ENCODE peak calls at places on chromosomes 7 and 10, in eight cellular contexts. One of them, this sample, is unnamed.

GRCh38 chr10:75718996-75719395 is 287.6 kb downstream of the LRMDA start:
- DNase-seq in tibial nerve: no peak
- DNase-seq in H1: no peak
- DNase-seq in A549: no peak
- DNase-seq in transverse colon: no peak
- DNase-seq in ovary: no peak
- DNase-seq in suprapubic skin: no peak
- DNase-seq in HepG2: no peak
- DNase-seq in this sample: no peak

GRCh38 chr10:85105614-85106013 is 777.2 kb downstream of the CCSER2 start:
- DNase-seq in transverse colon: no peak
- DNase-seq in suprapubic skin: no peak
- DNase-seq in tibial nerve: no peak
- DNase-seq in ovary: no peak
- DNase-seq in HepG2: no peak
- DNase-seq in H1: peak; percentile 53
- DNase-seq in A549: peak; percentile 5
- DNase-seq in this sample: no peak

GRCh38 chr10:14750900-14751575 is 23.7 kb downstream of the FAM107B start:
- DNase-seq in HepG2: no peak
- DNase-seq in suprapubic skin: peak; percentile 71
- DNase-seq in A549: no peak
- DNase-seq in ovary: no peak
- DNase-seq in H1: no peak
- DNase-seq in tibial nerve: no peak
- DNase-seq in transverse colon: peak; percentile 29
- DNase-seq in this sample: no peak

GRCh38 chr7:34220501-34220900 is 315.2 kb downstream of the BMPER start:
- DNase-seq in ovary: no peak
- DNase-seq in HepG2: no peak
- DNase-seq in A549: no peak
- DNase-seq in H1: no peak
- DNase-seq in transverse colon: no peak
- DNase-seq in tibial nerve: no peak
- DNase-seq in suprapubic skin: no peak
- DNase-seq in this sample: no peak

GRCh38 chr7:134602921-134603394 is 43.7 kb upstream of the BPGM start:
- DNase-seq in transverse colon: no peak
- DNase-seq in tibial nerve: no peak
- DNase-seq in ovary: no peak
- DNase-seq in A549: peak; percentile 23
- DNase-seq in suprapubic skin: no peak
- DNase-seq in H1: no peak
- DNase-seq in HepG2: peak; percentile 76
- DNase-seq in this sample: no peak

GRCh38 chr10:122543676-122544075 is 16.9 kb upstream of the DMBT1 start:
- DNase-seq in transverse colon: peak; percentile 62
- DNase-seq in A549: no peak
- DNase-seq in HepG2: no peak
- DNase-seq in H1: no peak
- DNase-seq in tibial nerve: no peak
- DNase-seq in suprapubic skin: no peak
- DNase-seq in ovary: no peak
- DNase-seq in this sample: no peak

GRCh38 chr10:103168436-103168835 is 24.6 kb downstream of the NT5C2 start:
- DNase-seq in tibial nerve: no peak
- DNase-seq in suprapubic skin: no peak
- DNase-seq in HepG2: no peak
- DNase-seq in A549: peak; percentile 75
- DNase-seq in H1: no peak
- DNase-seq in ovary: no peak
- DNase-seq in transverse colon: no peak
- DNase-seq in this sample: no peak

GRCh38 chr10:21995557-21995956 is 8.0 kb downstream of the DNAJC1 start:
- DNase-seq in suprapubic skin: no peak
- DNase-seq in H1: no peak
- DNase-seq in A549: no peak
- DNase-seq in HepG2: no peak
- DNase-seq in transverse colon: no peak
- DNase-seq in tibial nerve: no peak
- DNase-seq in ovary: no peak
- DNase-seq in this sample: no peak

GRCh38 chr7:42319631-42320030 is 82.6 kb upstream of the GLI3 start:
- DNase-seq in ovary: no peak
- DNase-seq in HepG2: no peak
- DNase-seq in suprapubic skin: no peak
- DNase-seq in H1: no peak
- DNase-seq in A549: no peak
- DNase-seq in transverse colon: no peak
- DNase-seq in tibial nerve: no peak
- DNase-seq in this sample: no peak

GRCh38 chr7:72069263-72069662 is 342.9 kb downstream of the CALN1 start:
- DNase-seq in A549: no peak
- DNase-seq in suprapubic skin: no peak
- DNase-seq in tibial nerve: no peak
- DNase-seq in ovary: no peak
- DNase-seq in H1: no peak
- DNase-seq in transverse colon: no peak
- DNase-seq in HepG2: no peak
- DNase-seq in this sample: no peak

GRCh38 chr10:78042752-78043104 is 9.1 kb downstream of the RPS24 start:
- DNase-seq in ovary: no peak
- DNase-seq in tibial nerve: no peak
- DNase-seq in A549: no peak
- DNase-seq in transverse colon: no peak
- DNase-seq in H1: no peak
- DNase-seq in suprapubic skin: no peak
- DNase-seq in HepG2: no peak
- DNase-seq in this sample: no peak

GRCh38 chr7:74115326-74115725 is 31.7 kb downstream of the LIMK1 start:
- DNase-seq in ovary: no peak
- DNase-seq in HepG2: no peak
- DNase-seq in tibial nerve: no peak
- DNase-seq in A549: peak; percentile 21
- DNase-seq in transverse colon: no peak
- DNase-seq in H1: peak; percentile 72
- DNase-seq in suprapubic skin: no peak
- DNase-seq in this sample: no peak

GRCh38 chr7:117017017-117017451 is 63.7 kb downstream of the ST7 start:
- DNase-seq in suprapubic skin: no peak
- DNase-seq in ovary: no peak
- DNase-seq in transverse colon: no peak
- DNase-seq in H1: no peak
- DNase-seq in tibial nerve: no peak
- DNase-seq in HepG2: no peak
- DNase-seq in A549: no peak
- DNase-seq in this sample: no peak

GRCh38 chr7:117012284-117013174 is 59.2 kb downstream of the ST7 start:
- DNase-seq in transverse colon: no peak
- DNase-seq in H1: no peak
- DNase-seq in ovary: no peak
- DNase-seq in suprapubic skin: no peak
- DNase-seq in A549: peak; percentile 57
- DNase-seq in tibial nerve: no peak
- DNase-seq in HepG2: peak; percentile 22
- DNase-seq in this sample: no peak

GRCh38 chr7:117015258-117016184 is 62.2 kb downstream of the ST7 start:
- DNase-seq in transverse colon: no peak
- DNase-seq in A549: no peak
- DNase-seq in tibial nerve: no peak
- DNase-seq in suprapubic skin: no peak
- DNase-seq in H1: no peak
- DNase-seq in HepG2: no peak
- DNase-seq in ovary: no peak
- DNase-seq in this sample: no peak

GRCh38 chr7:117014099-117014656 is 60.9 kb downstream of the ST7 start:
- DNase-seq in transverse colon: no peak
- DNase-seq in HepG2: no peak
- DNase-seq in tibial nerve: no peak
- DNase-seq in H1: no peak
- DNase-seq in ovary: no peak
- DNase-seq in A549: no peak
- DNase-seq in suprapubic skin: no peak
- DNase-seq in this sample: no peak

GRCh38 chr7:117014673-117015133 is 61.4 kb downstream of the ST7 start:
- DNase-seq in transverse colon: peak; percentile 28
- DNase-seq in ovary: peak; percentile 54
- DNase-seq in suprapubic skin: no peak
- DNase-seq in A549: no peak
- DNase-seq in tibial nerve: peak; percentile 26
- DNase-seq in H1: no peak
- DNase-seq in HepG2: no peak
- DNase-seq in this sample: peak; percentile 56
- TF ChIP-seq POLR2A in transverse colon: no peak
- TF ChIP-seq POLR2A in ovary: no peak
- TF ChIP-seq POLR2A in suprapubic skin: no peak
- TF ChIP-seq POLR2A in A549: no peak
- TF ChIP-seq POLR2A in tibial nerve: no peak
- TF ChIP-seq POLR2A in H1: no peak
- TF ChIP-seq POLR2A in HepG2: no peak
- TF ChIP-seq POLR2A in this sample: no peak

GRCh38 chr7:151060416-151061234 is 1.2 kb downstream of the SLC4A2 start:
- DNase-seq in A549: peak; percentile 89
- DNase-seq in tibial nerve: no peak
- DNase-seq in transverse colon: peak; percentile 58
- DNase-seq in ovary: peak; percentile 46
- DNase-seq in H1: no peak
- DNase-seq in suprapubic skin: no peak
- DNase-seq in HepG2: peak; percentile 42
- DNase-seq in this sample: peak; percentile 64

GRCh38 chr7:151060113-151060415 is 675 bp downstream of the SLC4A2 start:
- DNase-seq in transverse colon: no peak
- DNase-seq in H1: no peak
- DNase-seq in ovary: no peak
- DNase-seq in tibial nerve: no peak
- DNase-seq in suprapubic skin: no peak
- DNase-seq in A549: no peak
- DNase-seq in HepG2: no peak
- DNase-seq in this sample: no peak

GRCh38 chr7:151058766-151059361 is 525 bp upstream of the SLC4A2 start:
- DNase-seq in transverse colon: no peak
- DNase-seq in ovary: no peak
- DNase-seq in H1: peak; percentile 62
- DNase-seq in tibial nerve: no peak
- DNase-seq in suprapubic skin: no peak
- DNase-seq in HepG2: no peak
- DNase-seq in A549: peak; percentile 33
- DNase-seq in this sample: no peak

GRCh38 chr7:151057989-151058765 is 480 bp upstream of the CDK5 start:
- DNase-seq in HepG2: peak; percentile 99
- DNase-seq in tibial nerve: peak; percentile 95
- DNase-seq in H1: peak; percentile 98
- DNase-seq in A549: peak; percentile 100
- DNase-seq in transverse colon: peak; percentile 99
- DNase-seq in ovary: peak; percentile 99
- DNase-seq in suprapubic skin: peak; percentile 99
- DNase-seq in this sample: peak; percentile 99

GRCh38 chr7:151059362-151060112 is at the start of gene SLC4A2:
- DNase-seq in tibial nerve: peak; percentile 67
- DNase-seq in A549: peak; percentile 76
- DNase-seq in HepG2: peak; percentile 50
- DNase-seq in transverse colon: peak; percentile 83
- DNase-seq in H1: peak; percentile 88
- DNase-seq in ovary: peak; percentile 83
- DNase-seq in suprapubic skin: peak; percentile 90
- DNase-seq in this sample: peak; percentile 83
- H3K4me3 ChIP-seq in tibial nerve: peak within 1 kb of the TSS; percentile 86
- H3K4me3 ChIP-seq in A549: peak within 1 kb of the TSS; percentile 86
- H3K4me3 ChIP-seq in HepG2: peak within 1 kb of the TSS; percentile 90
- H3K4me3 ChIP-seq in transverse colon: peak within 1 kb of the TSS; percentile 80
- H3K4me3 ChIP-seq in H1: peak within 1 kb of the TSS; percentile 75
- H3K4me3 ChIP-seq in ovary: peak within 1 kb of the TSS; percentile 81
- H3K4me3 ChIP-seq in suprapubic skin: peak within 1 kb of the TSS; percentile 76
- H3K4me3 ChIP-seq in this sample: peak within 1 kb of the TSS; percentile 69

DNA sequence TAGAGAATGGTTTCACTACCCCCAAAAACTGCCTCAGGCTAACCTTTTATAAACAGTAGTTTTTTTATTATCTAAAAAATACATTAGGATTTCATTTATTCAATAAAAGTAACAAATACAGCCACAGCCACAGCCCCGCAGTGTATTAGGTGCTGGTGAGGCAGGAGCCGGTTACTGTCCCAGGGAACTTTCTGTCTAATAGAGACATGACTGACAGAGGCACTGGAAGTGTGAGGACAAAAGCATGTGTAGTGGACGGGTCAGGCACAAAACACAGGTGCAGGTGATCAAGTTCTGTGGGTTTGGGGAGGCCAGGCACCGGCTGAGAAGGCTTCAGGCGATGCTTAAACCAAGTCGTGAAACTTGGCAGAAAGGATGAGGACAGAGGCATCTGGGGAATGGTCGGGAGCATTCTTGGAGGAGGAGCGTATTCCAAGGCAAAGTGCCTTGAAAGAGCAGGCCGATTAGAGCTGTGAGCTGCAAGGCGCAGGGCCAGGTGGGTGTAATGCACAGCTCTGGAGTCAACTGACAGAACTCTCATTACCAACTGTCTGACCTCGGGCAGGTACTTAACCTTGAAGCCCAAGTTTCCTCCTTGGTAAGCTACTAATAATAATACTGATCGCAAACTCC is 138.2 kb downstream of the USP6NL start:
- DNase-seq in A549: no peak
- DNase-seq in ovary: no peak
- DNase-seq in tibial nerve: no peak
- DNase-seq in H1: no peak
- DNase-seq in transverse colon: no peak
- DNase-seq in suprapubic skin: no peak
- DNase-seq in HepG2: no peak
- DNase-seq in this sample: no peak
- TF ChIP-seq EP300 in A549: no peak
- TF ChIP-seq EP300 in ovary: no peak
- TF ChIP-seq EP300 in tibial nerve: no peak
- TF ChIP-seq EP300 in H1: no peak
- TF ChIP-seq EP300 in transverse colon: no peak
- TF ChIP-seq EP300 in suprapubic skin: no peak
- TF ChIP-seq EP300 in HepG2: no peak
- TF ChIP-seq EP300 in this sample: no peak

GRCh38 chr7:91880413-91881241 is at the start of gene MTERF1:
- DNase-seq in transverse colon: peak; percentile 93
- DNase-seq in A549: peak; percentile 94
- DNase-seq in HepG2: peak; percentile 86
- DNase-seq in tibial nerve: peak; percentile 84
- DNase-seq in H1: peak; percentile 95
- DNase-seq in suprapubic skin: peak; percentile 94
- DNase-seq in ovary: peak; percentile 93
- DNase-seq in this sample: peak; percentile 94
- TF ChIP-seq POLR2A in transverse colon: peak; percentile 32
- TF ChIP-seq POLR2A in A549: peak; percentile 65
- TF ChIP-seq POLR2A in HepG2: peak; percentile 88
- TF ChIP-seq POLR2A in tibial nerve: no peak
- TF ChIP-seq POLR2A in H1: peak; percentile 63
- TF ChIP-seq POLR2A in suprapubic skin: no peak
- TF ChIP-seq POLR2A in ovary: no peak
- TF ChIP-seq POLR2A in this sample: no peak

GRCh38 chr10:37734971-37735370 is 122.4 kb downstream of the ZNF248 start:
- DNase-seq in HepG2: peak; percentile 72
- DNase-seq in ovary: no peak
- DNase-seq in tibial nerve: no peak
- DNase-seq in suprapubic skin: no peak
- DNase-seq in A549: peak; percentile 77
- DNase-seq in H1: no peak
- DNase-seq in transverse colon: no peak
- DNase-seq in this sample: no peak
- H3K4me3 ChIP-seq in HepG2: no peak overlapping the region
- H3K4me3 ChIP-seq in ovary: no peak overlapping the region
- H3K4me3 ChIP-seq in tibial nerve: no peak overlapping the region
- H3K4me3 ChIP-seq in suprapubic skin: no peak overlapping the region
- H3K4me3 ChIP-seq in A549: no peak overlapping the region
- H3K4me3 ChIP-seq in H1: no peak overlapping the region
- H3K4me3 ChIP-seq in transverse colon: no peak overlapping the region
- H3K4me3 ChIP-seq in this sample: no peak overlapping the region

GRCh38 chr10:71748671-71749191 is 24.6 kb downstream of the VSIR start:
- DNase-seq in H1: no peak
- DNase-seq in HepG2: no peak
- DNase-seq in ovary: peak; percentile 85
- DNase-seq in suprapubic skin: no peak
- DNase-seq in A549: no peak
- DNase-seq in transverse colon: peak; percentile 80
- DNase-seq in tibial nerve: peak; percentile 49
- DNase-seq in this sample: peak; percentile 62
- TF ChIP-seq EP300 in H1: no peak
- TF ChIP-seq EP300 in HepG2: no peak
- TF ChIP-seq EP300 in ovary: no peak
- TF ChIP-seq EP300 in suprapubic skin: no peak
- TF ChIP-seq EP300 in A549: no peak
- TF ChIP-seq EP300 in transverse colon: no peak
- TF ChIP-seq EP300 in tibial nerve: peak; percentile 87
- TF ChIP-seq EP300 in this sample: no peak